ENCODE peak calls at places on chromosomes 12 and 14, in four cellular contexts. V, H, N and B are unnamed samples.

GRCh38 chr12:12684375-12685106 is 11.4 kb downstream of the GPR19 start:
- DNase-seq in V (no peak), H (no peak), N (no peak), B (peak)

GRCh38 chr14:60303745-60304144 is 54.7 kb downstream of the PPM1A start:
- DNase-seq in V (no peak), H (peak), N (no peak), B (no peak)

GRCh38 chr12:6547987-6548386 is 7.9 kb downstream of the IFFO1 start:
- DNase-seq in V (no peak), H (no peak), N (no peak), B (peak)

GRCh38 chr12:47534695-47535094 is 171.1 kb downstream of the RPAP3 start:
- DNase-seq in V (no peak), H (no peak), N (no peak), B (peak)

GRCh38 chr12:69545081-69545480 is 40.2 kb upstream of the CCT2 start:
- DNase-seq in V (no peak), H (no peak), N (no peak), B (no peak)

GRCh38 chr12:40171501-40171900 is 53.3 kb upstream of the LRRK2 start:
- DNase-seq in V (no peak), H (no peak), N (no peak), B (peak)

GRCh38 chr14:68972507-68973272 is 6.4 kb downstream of the ACTN1 start:
- DNase-seq in V (no peak), H (no peak), N (no peak), B (no peak)

GRCh38 chr12:27607611-27608010 is 83.6 kb downstream of the PPFIBP1 start:
- DNase-seq in V (no peak), H (no peak), N (no peak), B (no peak)

GRCh38 chr14:103416916-103417315 is 31.7 kb downstream of the MARK3 start:
- DNase-seq in V (no peak), H (no peak), N (no peak), B (no peak)

GRCh38 chr12:91877461-91878230 is 268.0 kb downstream of the BTG1 start:
- DNase-seq in V (peak), H (no peak), N (no peak), B (no peak)

GRCh38 chr12:89259831-89260230 is 92.5 kb downstream of the DUSP6 start:
- DNase-seq in V (no peak), H (no peak), N (no peak), B (peak)

GRCh38 chr12:39807043-39807442 is 187.4 kb upstream of the ABCD2 start:
- DNase-seq in V (no peak), H (no peak), N (no peak), B (peak)

GRCh38 chr12:115320451-115320850 is 636.5 kb upstream of the TBX3 start:
- DNase-seq in V (no peak), H (no peak), N (no peak), B (no peak)

GRCh38 chr12:52313926-52314325 is 7.3 kb downstream of the KRT83 start:
- DNase-seq in V (no peak), H (no peak), N (no peak), B (no peak)

GRCh38 chr12:118136559-118137003 is 657 bp downstream of the PEBP1 start:
- DNase-seq in V (peak), H (peak), N (no peak), B (peak)

GRCh38 chr14:68199465-68200145 is 380.0 kb downstream of the RAD51B start:
- DNase-seq in V (no peak), H (peak), N (no peak), B (peak)

GRCh38 chr14:100772607-100773165 is 46.0 kb downstream of the DLK1 start:
- DNase-seq in V (no peak), H (no peak), N (no peak), B (no peak)

GRCh38 chr14:66476964-66477363 is 9.2 kb upstream of the CCDC196 start:
- DNase-seq in V (no peak), H (no peak), N (no peak), B (peak)

GRCh38 chr14:47675489-47676300 is at the start of gene MDGA2:
- DNase-seq in V (no peak), H (no peak), N (no peak), B (no peak)

GRCh38 chr12:32400114-32400672 is 835 bp downstream of the FGD4 start:
- DNase-seq in V (no peak), H (no peak), N (no peak), B (no peak)

GRCh38 chr12:19945559-19946485 is 422.5 kb upstream of the PDE3A start:
- DNase-seq in V (no peak), H (no peak), N (no peak), B (peak)

GRCh38 chr14:75542585-75543091 is 20.4 kb downstream of the BATF start:
- DNase-seq in V (peak), H (peak), N (no peak), B (no peak)

GRCh38 chr12:47838286-47838931 is 18.7 kb upstream of the HDAC7 start:
- DNase-seq in V (no peak), H (peak), N (no peak), B (peak)

GRCh38 chr12:132147423-132148367 is 3.4 kb downstream of the NOC4L start:
- DNase-seq in V (no peak), H (no peak), N (no peak), B (no peak)

GRCh38 chr12:3453947-3454675 is 36.9 kb upstream of the PRMT8 start:
- DNase-seq in V (no peak), H (no peak), N (peak), B (peak)

GRCh38 chr14:53619625-53620324 is 336.9 kb downstream of the BMP4 start:
- DNase-seq in V (no peak), H (peak), N (no peak), B (no peak)

GRCh38 chr12:105793421-105793820 is 345.3 kb downstream of the NUAK1 start:
- DNase-seq in V (no peak), H (no peak), N (no peak), B (no peak)